ENCODE peak calls at places on chromosomes 2 and 18, in five cellular contexts. One of them, this sample, is unnamed.

GRCh38 chr2:524442-524841 is 152.8 kb downstream of the TMEM18 start:
- DNase-seq in CD8-positive, alpha-beta T cell: no peak
- DNase-seq in stomach: no peak
- DNase-seq in GM12865: no peak
- DNase-seq in mucosa of descending colon: no peak
- DNase-seq in this sample: no peak

GRCh38 chr2:40281021-40281940 is 170.6 kb downstream of the SLC8A1 start:
- DNase-seq in CD8-positive, alpha-beta T cell: no peak
- DNase-seq in mucosa of descending colon: no peak
- DNase-seq in stomach: no peak
- DNase-seq in GM12865: peak
- DNase-seq in this sample: peak

GRCh38 chr2:176504431-176504830 is 235.2 kb downstream of the MTX2 start:
- DNase-seq in CD8-positive, alpha-beta T cell: no peak
- DNase-seq in stomach: no peak
- DNase-seq in GM12865: no peak
- DNase-seq in mucosa of descending colon: peak
- DNase-seq in this sample: peak

GRCh38 chr18:36757081-36757480 is 71.7 kb downstream of the TPGS2 start:
- DNase-seq in stomach: no peak
- DNase-seq in GM12865: peak
- DNase-seq in mucosa of descending colon: peak
- DNase-seq in CD8-positive, alpha-beta T cell: no peak
- DNase-seq in this sample: peak

GRCh38 chr2:219448776-219449476 is 14.3 kb downstream of the SPEG start:
- DNase-seq in GM12865: no peak
- DNase-seq in stomach: no peak
- DNase-seq in mucosa of descending colon: no peak
- DNase-seq in CD8-positive, alpha-beta T cell: peak
- DNase-seq in this sample: no peak

GRCh38 chr2:109382946-109383345 is 230.8 kb downstream of the SEPTIN10 start:
- DNase-seq in GM12865: peak
- DNase-seq in stomach: peak
- DNase-seq in mucosa of descending colon: peak
- DNase-seq in CD8-positive, alpha-beta T cell: no peak
- DNase-seq in this sample: peak

GRCh38 chr2:96876036-96876810 is 6.3 kb upstream of the SEMA4C start:
- DNase-seq in CD8-positive, alpha-beta T cell: no peak
- DNase-seq in GM12865: no peak
- DNase-seq in mucosa of descending colon: no peak
- DNase-seq in stomach: no peak
- DNase-seq in this sample: no peak

GRCh38 chr2:110095994-110096633 is 19.5 kb downstream of the MALL start:
- DNase-seq in CD8-positive, alpha-beta T cell: no peak
- DNase-seq in GM12865: no peak
- DNase-seq in stomach: no peak
- DNase-seq in mucosa of descending colon: no peak
- DNase-seq in this sample: no peak

GRCh38 chr18:8300749-8301148 is 308.5 kb upstream of the RAB12 start:
- DNase-seq in CD8-positive, alpha-beta T cell: no peak
- DNase-seq in GM12865: no peak
- DNase-seq in stomach: no peak
- DNase-seq in mucosa of descending colon: no peak
- DNase-seq in this sample: no peak

DNA sequence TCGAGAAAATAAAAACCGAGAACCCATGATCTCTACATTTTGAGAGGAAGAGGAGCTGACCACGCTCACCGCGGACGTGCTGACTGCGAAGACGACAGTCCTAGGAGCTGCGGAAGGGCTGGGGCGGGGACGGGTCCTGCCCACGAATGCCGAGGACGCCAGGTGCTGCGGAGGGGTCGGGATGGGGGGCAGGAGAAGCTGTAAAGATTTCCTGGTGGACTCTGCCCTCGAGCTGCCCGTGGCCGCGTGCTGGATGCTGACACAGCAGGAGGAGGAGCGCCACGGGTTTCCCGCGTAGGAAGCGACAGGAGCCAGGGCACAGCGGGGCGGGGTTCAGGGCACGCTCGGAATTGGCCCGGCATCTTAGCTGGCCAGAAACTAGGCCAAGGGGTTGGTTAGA is 22.2 kb downstream of the ZSCAN30 start:
- DNase-seq in GM12865: no peak
- DNase-seq in CD8-positive, alpha-beta T cell: peak
- DNase-seq in stomach: no peak
- DNase-seq in mucosa of descending colon: peak
- DNase-seq in this sample: no peak
- H3K4me3 ChIP-seq in GM12865: no peak
- H3K4me3 ChIP-seq in CD8-positive, alpha-beta T cell: peak
- H3K4me3 ChIP-seq in stomach: peak
- H3K4me3 ChIP-seq in mucosa of descending colon: peak
- H3K4me3 ChIP-seq in this sample: peak

DNA sequence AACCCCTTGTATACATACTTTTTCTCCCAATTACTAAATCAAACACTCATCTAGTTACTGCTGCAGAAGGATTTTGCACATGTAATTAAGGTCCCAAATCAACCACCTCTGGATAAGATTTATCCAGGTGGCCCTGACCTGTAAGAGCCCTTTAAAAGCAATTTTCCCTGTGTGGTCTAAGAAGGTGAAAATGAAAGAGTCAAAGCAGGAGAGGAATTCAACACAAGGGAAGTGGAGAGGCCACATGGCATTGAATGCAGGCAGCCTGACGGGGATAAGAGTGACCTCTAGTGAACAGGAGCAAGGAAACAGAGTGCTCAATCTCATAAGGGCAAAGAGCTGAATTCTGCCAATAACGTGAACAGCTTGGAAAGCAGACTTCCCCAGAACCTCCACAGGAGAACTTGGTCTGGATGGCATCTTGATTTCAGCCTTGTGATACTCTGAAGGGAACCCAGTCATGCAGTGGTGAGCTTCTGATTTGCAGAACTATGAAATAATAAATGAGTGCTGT is 27.2 kb downstream of the PPP3R1 start:
- DNase-seq in CD8-positive, alpha-beta T cell: no peak
- DNase-seq in stomach: peak
- DNase-seq in mucosa of descending colon: peak
- DNase-seq in GM12865: peak
- DNase-seq in this sample: peak
- TF ChIP-seq CTCF in CD8-positive, alpha-beta T cell: no peak
- TF ChIP-seq CTCF in stomach: no peak
- TF ChIP-seq CTCF in mucosa of descending colon: peak
- TF ChIP-seq CTCF in GM12865: peak
- TF ChIP-seq CTCF in this sample: peak

GRCh38 chr2:25669520-25669919 is 3.9 kb downstream of the DTNB start:
- DNase-seq in CD8-positive, alpha-beta T cell: no peak
- DNase-seq in stomach: no peak
- DNase-seq in mucosa of descending colon: no peak
- DNase-seq in GM12865: no peak
- DNase-seq in this sample: no peak

GRCh38 chr2:25674003-25674362 is 606 bp upstream of the DTNB start:
- DNase-seq in mucosa of descending colon: no peak
- DNase-seq in stomach: no peak
- DNase-seq in GM12865: no peak
- DNase-seq in CD8-positive, alpha-beta T cell: no peak
- DNase-seq in this sample: no peak

GRCh38 chr2:25672500-25673169 is 742 bp downstream of the DTNB start:
- DNase-seq in mucosa of descending colon: peak
- DNase-seq in stomach: peak
- DNase-seq in CD8-positive, alpha-beta T cell: peak
- DNase-seq in GM12865: peak
- DNase-seq in this sample: no peak

GRCh38 chr2:25673170-25674002 is at the start of gene DTNB:
- DNase-seq in mucosa of descending colon: peak
- DNase-seq in GM12865: peak
- DNase-seq in CD8-positive, alpha-beta T cell: peak
- DNase-seq in stomach: peak
- DNase-seq in this sample: peak

GRCh38 chr2:25671622-25672021 is 1.8 kb downstream of the DTNB start:
- DNase-seq in mucosa of descending colon: no peak
- DNase-seq in stomach: peak
- DNase-seq in GM12865: no peak
- DNase-seq in CD8-positive, alpha-beta T cell: no peak
- DNase-seq in this sample: no peak
- H3K4me3 ChIP-seq in mucosa of descending colon: no peak
- H3K4me3 ChIP-seq in stomach: peak
- H3K4me3 ChIP-seq in GM12865: no peak
- H3K4me3 ChIP-seq in CD8-positive, alpha-beta T cell: no peak
- H3K4me3 ChIP-seq in this sample: no peak

GRCh38 chr2:215411941-215412743 is 23.7 kb downstream of the FN1 start:
- DNase-seq in GM12865: no peak
- DNase-seq in CD8-positive, alpha-beta T cell: no peak
- DNase-seq in mucosa of descending colon: no peak
- DNase-seq in stomach: no peak
- DNase-seq in this sample: no peak
- TF ChIP-seq CTCF in GM12865: no peak
- TF ChIP-seq CTCF in CD8-positive, alpha-beta T cell: no peak
- TF ChIP-seq CTCF in mucosa of descending colon: no peak
- TF ChIP-seq CTCF in stomach: no peak
- TF ChIP-seq CTCF in this sample: no peak